ENCODE peak calls at places on chromosomes 4 and X, in eight cellular contexts. One of them, this sample, is unnamed.

GRCh38 chrX:19512961-19513360 is 2.3 kb downstream of the MAP3K15 start:
- DNase-seq in progenitor cell of endocrine pancreas: no peak
- DNase-seq in brain microvascular endothelial cell: no peak
- DNase-seq in neural crest cell: no peak
- DNase-seq in stimulated activated CD8-positive, alpha-beta memory T cell treated with anti-CD3 and anti-CD28 coated beads, Interleukin-12 subunit alpha, Interleukin-12 subunit beta, amount 100 ng/mL, for 1 hour: no peak
- DNase-seq in COR-L47: no peak
- DNase-seq in retina: no peak
- DNase-seq in A172: no peak
- DNase-seq in this sample: no peak

GRCh38 chr4:139754913-139755312 is 89.3 kb downstream of the MGST2 start:
- DNase-seq in progenitor cell of endocrine pancreas: no peak
- DNase-seq in brain microvascular endothelial cell: no peak
- DNase-seq in neural crest cell: no peak
- DNase-seq in stimulated activated CD8-positive, alpha-beta memory T cell treated with anti-CD3 and anti-CD28 coated beads, Interleukin-12 subunit alpha, Interleukin-12 subunit beta, amount 100 ng/mL, for 1 hour: no peak
- DNase-seq in COR-L47: no peak
- DNase-seq in retina: no peak
- DNase-seq in A172: no peak
- DNase-seq in this sample: no peak

GRCh38 chr4:83071116-83071515 is 36.1 kb downstream of the COPS4 start:
- DNase-seq in progenitor cell of endocrine pancreas: no peak
- DNase-seq in brain microvascular endothelial cell: no peak
- DNase-seq in neural crest cell: no peak
- DNase-seq in stimulated activated CD8-positive, alpha-beta memory T cell treated with anti-CD3 and anti-CD28 coated beads, Interleukin-12 subunit alpha, Interleukin-12 subunit beta, amount 100 ng/mL, for 1 hour: no peak
- DNase-seq in COR-L47: no peak
- DNase-seq in retina: no peak
- DNase-seq in A172: peak
- DNase-seq in this sample: no peak

GRCh38 chrX:7270018-7270417 is 122.1 kb upstream of the PUDP start:
- DNase-seq in progenitor cell of endocrine pancreas: no peak
- DNase-seq in brain microvascular endothelial cell: no peak
- DNase-seq in neural crest cell: no peak
- DNase-seq in stimulated activated CD8-positive, alpha-beta memory T cell treated with anti-CD3 and anti-CD28 coated beads, Interleukin-12 subunit alpha, Interleukin-12 subunit beta, amount 100 ng/mL, for 1 hour: no peak
- DNase-seq in COR-L47: no peak
- DNase-seq in retina: no peak
- DNase-seq in A172: no peak
- DNase-seq in this sample: no peak

GRCh38 chrX:77275392-77275791 is 171.8 kb upstream of the FGF16 start:
- DNase-seq in progenitor cell of endocrine pancreas: no peak
- DNase-seq in brain microvascular endothelial cell: peak
- DNase-seq in neural crest cell: no peak
- DNase-seq in stimulated activated CD8-positive, alpha-beta memory T cell treated with anti-CD3 and anti-CD28 coated beads, Interleukin-12 subunit alpha, Interleukin-12 subunit beta, amount 100 ng/mL, for 1 hour: no peak
- DNase-seq in COR-L47: no peak
- DNase-seq in retina: no peak
- DNase-seq in A172: peak
- DNase-seq in this sample: no peak

GRCh38 chr4:76354517-76355473 is 48.3 kb downstream of the STBD1 start:
- DNase-seq in progenitor cell of endocrine pancreas: no peak
- DNase-seq in brain microvascular endothelial cell: no peak
- DNase-seq in neural crest cell: no peak
- DNase-seq in stimulated activated CD8-positive, alpha-beta memory T cell treated with anti-CD3 and anti-CD28 coated beads, Interleukin-12 subunit alpha, Interleukin-12 subunit beta, amount 100 ng/mL, for 1 hour: no peak
- DNase-seq in COR-L47: no peak
- DNase-seq in retina: no peak
- DNase-seq in A172: no peak
- DNase-seq in this sample: peak

GRCh38 chr4:188854451-188854850 is 715.2 kb downstream of the TRIML1 start:
- DNase-seq in progenitor cell of endocrine pancreas: no peak
- DNase-seq in brain microvascular endothelial cell: no peak
- DNase-seq in neural crest cell: no peak
- DNase-seq in stimulated activated CD8-positive, alpha-beta memory T cell treated with anti-CD3 and anti-CD28 coated beads, Interleukin-12 subunit alpha, Interleukin-12 subunit beta, amount 100 ng/mL, for 1 hour: no peak
- DNase-seq in COR-L47: no peak
- DNase-seq in retina: no peak
- DNase-seq in A172: peak
- DNase-seq in this sample: no peak

GRCh38 chr4:98394134-98394533 is 132.9 kb downstream of the RAP1GDS1 start:
- DNase-seq in progenitor cell of endocrine pancreas: no peak
- DNase-seq in brain microvascular endothelial cell: no peak
- DNase-seq in neural crest cell: no peak
- DNase-seq in stimulated activated CD8-positive, alpha-beta memory T cell treated with anti-CD3 and anti-CD28 coated beads, Interleukin-12 subunit alpha, Interleukin-12 subunit beta, amount 100 ng/mL, for 1 hour: no peak
- DNase-seq in COR-L47: no peak
- DNase-seq in retina: no peak
- DNase-seq in A172: no peak
- DNase-seq in this sample: no peak

GRCh38 chr4:188198980-188199792 is 59.9 kb downstream of the TRIML1 start:
- DNase-seq in progenitor cell of endocrine pancreas: no peak
- DNase-seq in brain microvascular endothelial cell: no peak
- DNase-seq in neural crest cell: no peak
- DNase-seq in stimulated activated CD8-positive, alpha-beta memory T cell treated with anti-CD3 and anti-CD28 coated beads, Interleukin-12 subunit alpha, Interleukin-12 subunit beta, amount 100 ng/mL, for 1 hour: no peak
- DNase-seq in COR-L47: no peak
- DNase-seq in retina: no peak
- DNase-seq in A172: no peak
- DNase-seq in this sample: no peak

GRCh38 chr4:33696586-33696985 is 2547.7 kb downstream of the ARAP2 start:
- DNase-seq in progenitor cell of endocrine pancreas: no peak
- DNase-seq in brain microvascular endothelial cell: no peak
- DNase-seq in neural crest cell: no peak
- DNase-seq in stimulated activated CD8-positive, alpha-beta memory T cell treated with anti-CD3 and anti-CD28 coated beads, Interleukin-12 subunit alpha, Interleukin-12 subunit beta, amount 100 ng/mL, for 1 hour: no peak
- DNase-seq in COR-L47: no peak
- DNase-seq in retina: no peak
- DNase-seq in A172: peak
- DNase-seq in this sample: no peak

GRCh38 chr4:87409420-87409939 is 12.9 kb upstream of the NUDT9 start:
- DNase-seq in progenitor cell of endocrine pancreas: no peak
- DNase-seq in brain microvascular endothelial cell: no peak
- DNase-seq in neural crest cell: no peak
- DNase-seq in stimulated activated CD8-positive, alpha-beta memory T cell treated with anti-CD3 and anti-CD28 coated beads, Interleukin-12 subunit alpha, Interleukin-12 subunit beta, amount 100 ng/mL, for 1 hour: no peak
- DNase-seq in COR-L47: no peak
- DNase-seq in retina: no peak
- DNase-seq in A172: no peak
- DNase-seq in this sample: no peak

GRCh38 chrX:20063153-20063552 is 53.6 kb downstream of the MAP7D2 start:
- DNase-seq in progenitor cell of endocrine pancreas: no peak
- DNase-seq in brain microvascular endothelial cell: no peak
- DNase-seq in neural crest cell: no peak
- DNase-seq in stimulated activated CD8-positive, alpha-beta memory T cell treated with anti-CD3 and anti-CD28 coated beads, Interleukin-12 subunit alpha, Interleukin-12 subunit beta, amount 100 ng/mL, for 1 hour: no peak
- DNase-seq in COR-L47: no peak
- DNase-seq in retina: no peak
- DNase-seq in A172: no peak
- DNase-seq in this sample: no peak

GRCh38 chrX:131752493-131753198 is 208.8 kb downstream of the OR13H1 start:
- DNase-seq in progenitor cell of endocrine pancreas: no peak
- DNase-seq in brain microvascular endothelial cell: peak
- DNase-seq in neural crest cell: no peak
- DNase-seq in stimulated activated CD8-positive, alpha-beta memory T cell treated with anti-CD3 and anti-CD28 coated beads, Interleukin-12 subunit alpha, Interleukin-12 subunit beta, amount 100 ng/mL, for 1 hour: no peak
- DNase-seq in COR-L47: no peak
- DNase-seq in retina: peak
- DNase-seq in A172: no peak
- DNase-seq in this sample: peak

GRCh38 chr4:168737441-168738176 is 240.8 kb downstream of the PALLD start:
- DNase-seq in progenitor cell of endocrine pancreas: no peak
- DNase-seq in brain microvascular endothelial cell: no peak
- DNase-seq in neural crest cell: no peak
- DNase-seq in stimulated activated CD8-positive, alpha-beta memory T cell treated with anti-CD3 and anti-CD28 coated beads, Interleukin-12 subunit alpha, Interleukin-12 subunit beta, amount 100 ng/mL, for 1 hour: no peak
- DNase-seq in COR-L47: no peak
- DNase-seq in retina: no peak
- DNase-seq in A172: no peak
- DNase-seq in this sample: no peak

GRCh38 chr4:150849016-150849415 is 166.1 kb downstream of the LRBA start:
- DNase-seq in progenitor cell of endocrine pancreas: no peak
- DNase-seq in brain microvascular endothelial cell: no peak
- DNase-seq in neural crest cell: no peak
- DNase-seq in stimulated activated CD8-positive, alpha-beta memory T cell treated with anti-CD3 and anti-CD28 coated beads, Interleukin-12 subunit alpha, Interleukin-12 subunit beta, amount 100 ng/mL, for 1 hour: no peak
- DNase-seq in COR-L47: no peak
- DNase-seq in retina: no peak
- DNase-seq in A172: peak
- DNase-seq in this sample: no peak

GRCh38 chr4:140374130-140374477 is 658 bp downstream of the SCOC start:
- DNase-seq in progenitor cell of endocrine pancreas: no peak
- DNase-seq in brain microvascular endothelial cell: no peak
- DNase-seq in neural crest cell: no peak
- DNase-seq in stimulated activated CD8-positive, alpha-beta memory T cell treated with anti-CD3 and anti-CD28 coated beads, Interleukin-12 subunit alpha, Interleukin-12 subunit beta, amount 100 ng/mL, for 1 hour: no peak
- DNase-seq in COR-L47: no peak
- DNase-seq in retina: no peak
- DNase-seq in A172: no peak
- DNase-seq in this sample: peak

GRCh38 chr4:113784497-113785254 is 23.1 kb upstream of the CAMK2D start:
- DNase-seq in progenitor cell of endocrine pancreas: no peak
- DNase-seq in brain microvascular endothelial cell: peak
- DNase-seq in neural crest cell: no peak
- DNase-seq in stimulated activated CD8-positive, alpha-beta memory T cell treated with anti-CD3 and anti-CD28 coated beads, Interleukin-12 subunit alpha, Interleukin-12 subunit beta, amount 100 ng/mL, for 1 hour: no peak
- DNase-seq in COR-L47: no peak
- DNase-seq in retina: no peak
- DNase-seq in A172: peak
- DNase-seq in this sample: no peak

GRCh38 chrX:11447418-11447817 is 154.2 kb downstream of the AMELX start:
- DNase-seq in progenitor cell of endocrine pancreas: no peak
- DNase-seq in brain microvascular endothelial cell: no peak
- DNase-seq in neural crest cell: no peak
- DNase-seq in stimulated activated CD8-positive, alpha-beta memory T cell treated with anti-CD3 and anti-CD28 coated beads, Interleukin-12 subunit alpha, Interleukin-12 subunit beta, amount 100 ng/mL, for 1 hour: no peak
- DNase-seq in COR-L47: no peak
- DNase-seq in retina: no peak
- DNase-seq in A172: no peak
- DNase-seq in this sample: no peak

GRCh38 chr4:665381-665750 is 8.7 kb downstream of the ATP5ME start:
- DNase-seq in progenitor cell of endocrine pancreas: no peak
- DNase-seq in brain microvascular endothelial cell: no peak
- DNase-seq in neural crest cell: no peak
- DNase-seq in stimulated activated CD8-positive, alpha-beta memory T cell treated with anti-CD3 and anti-CD28 coated beads, Interleukin-12 subunit alpha, Interleukin-12 subunit beta, amount 100 ng/mL, for 1 hour: no peak
- DNase-seq in COR-L47: no peak
- DNase-seq in retina: no peak
- DNase-seq in A172: no peak
- DNase-seq in this sample: no peak

GRCh38 chr4:128591482-128591881 is 218.0 kb upstream of the JADE1 start:
- DNase-seq in progenitor cell of endocrine pancreas: no peak
- DNase-seq in brain microvascular endothelial cell: no peak
- DNase-seq in neural crest cell: no peak
- DNase-seq in stimulated activated CD8-positive, alpha-beta memory T cell treated with anti-CD3 and anti-CD28 coated beads, Interleukin-12 subunit alpha, Interleukin-12 subunit beta, amount 100 ng/mL, for 1 hour: no peak
- DNase-seq in COR-L47: no peak
- DNase-seq in retina: no peak
- DNase-seq in A172: no peak
- DNase-seq in this sample: no peak

GRCh38 chr4:48047421-48047844 is 30.9 kb downstream of the NIPAL1 start:
- DNase-seq in progenitor cell of endocrine pancreas: no peak
- DNase-seq in brain microvascular endothelial cell: no peak
- DNase-seq in neural crest cell: no peak
- DNase-seq in stimulated activated CD8-positive, alpha-beta memory T cell treated with anti-CD3 and anti-CD28 coated beads, Interleukin-12 subunit alpha, Interleukin-12 subunit beta, amount 100 ng/mL, for 1 hour: peak
- DNase-seq in COR-L47: no peak
- DNase-seq in retina: no peak
- DNase-seq in A172: no peak
- DNase-seq in this sample: peak

GRCh38 chr4:176150704-176151103 is 44.7 kb downstream of the SPATA4 start:
- DNase-seq in progenitor cell of endocrine pancreas: no peak
- DNase-seq in brain microvascular endothelial cell: no peak
- DNase-seq in neural crest cell: no peak
- DNase-seq in stimulated activated CD8-positive, alpha-beta memory T cell treated with anti-CD3 and anti-CD28 coated beads, Interleukin-12 subunit alpha, Interleukin-12 subunit beta, amount 100 ng/mL, for 1 hour: no peak
- DNase-seq in COR-L47: no peak
- DNase-seq in retina: no peak
- DNase-seq in A172: no peak
- DNase-seq in this sample: no peak

GRCh38 chr4:52659016-52659721 is at the start of gene USP46:
- DNase-seq in progenitor cell of endocrine pancreas: peak
- DNase-seq in brain microvascular endothelial cell: peak
- DNase-seq in neural crest cell: peak
- DNase-seq in stimulated activated CD8-positive, alpha-beta memory T cell treated with anti-CD3 and anti-CD28 coated beads, Interleukin-12 subunit alpha, Interleukin-12 subunit beta, amount 100 ng/mL, for 1 hour: peak
- DNase-seq in COR-L47: peak
- DNase-seq in retina: peak
- DNase-seq in A172: peak
- DNase-seq in this sample: peak

GRCh38 chr4:65066106-65066505 is 604.2 kb downstream of the EPHA5 start:
- DNase-seq in progenitor cell of endocrine pancreas: no peak
- DNase-seq in brain microvascular endothelial cell: no peak
- DNase-seq in neural crest cell: no peak
- DNase-seq in stimulated activated CD8-positive, alpha-beta memory T cell treated with anti-CD3 and anti-CD28 coated beads, Interleukin-12 subunit alpha, Interleukin-12 subunit beta, amount 100 ng/mL, for 1 hour: no peak
- DNase-seq in COR-L47: no peak
- DNase-seq in retina: no peak
- DNase-seq in A172: no peak
- DNase-seq in this sample: no peak

GRCh38 chrX:83508006-83508405 is at the start of gene POU3F4:
- DNase-seq in progenitor cell of endocrine pancreas: peak
- DNase-seq in brain microvascular endothelial cell: no peak
- DNase-seq in neural crest cell: peak
- DNase-seq in stimulated activated CD8-positive, alpha-beta memory T cell treated with anti-CD3 and anti-CD28 coated beads, Interleukin-12 subunit alpha, Interleukin-12 subunit beta, amount 100 ng/mL, for 1 hour: no peak
- DNase-seq in COR-L47: no peak
- DNase-seq in retina: peak
- DNase-seq in A172: no peak
- DNase-seq in this sample: no peak

GRCh38 chr4:24646777-24647460 is 62.6 kb upstream of the DHX15 start:
- DNase-seq in progenitor cell of endocrine pancreas: no peak
- DNase-seq in brain microvascular endothelial cell: no peak
- DNase-seq in neural crest cell: no peak
- DNase-seq in stimulated activated CD8-positive, alpha-beta memory T cell treated with anti-CD3 and anti-CD28 coated beads, Interleukin-12 subunit alpha, Interleukin-12 subunit beta, amount 100 ng/mL, for 1 hour: no peak
- DNase-seq in COR-L47: no peak
- DNase-seq in retina: no peak
- DNase-seq in A172: no peak
- DNase-seq in this sample: no peak

GRCh38 chrX:120365320-120365719 is 3.4 kb downstream of the ATP1B4 start:
- DNase-seq in progenitor cell of endocrine pancreas: peak
- DNase-seq in brain microvascular endothelial cell: no peak
- DNase-seq in neural crest cell: no peak
- DNase-seq in stimulated activated CD8-positive, alpha-beta memory T cell treated with anti-CD3 and anti-CD28 coated beads, Interleukin-12 subunit alpha, Interleukin-12 subunit beta, amount 100 ng/mL, for 1 hour: peak
- DNase-seq in COR-L47: peak
- DNase-seq in retina: peak
- DNase-seq in A172: peak
- DNase-seq in this sample: peak

GRCh38 chr4:76993787-76994641 is 44.5 kb downstream of the SEPTIN11 start:
- DNase-seq in progenitor cell of endocrine pancreas: no peak
- DNase-seq in brain microvascular endothelial cell: no peak
- DNase-seq in neural crest cell: no peak
- DNase-seq in stimulated activated CD8-positive, alpha-beta memory T cell treated with anti-CD3 and anti-CD28 coated beads, Interleukin-12 subunit alpha, Interleukin-12 subunit beta, amount 100 ng/mL, for 1 hour: peak
- DNase-seq in COR-L47: no peak
- DNase-seq in retina: no peak
- DNase-seq in A172: no peak
- DNase-seq in this sample: peak

GRCh38 chr4:94523617-94524016 is 71.9 kb downstream of the PDLIM5 start:
- DNase-seq in progenitor cell of endocrine pancreas: no peak
- DNase-seq in brain microvascular endothelial cell: peak
- DNase-seq in neural crest cell: no peak
- DNase-seq in stimulated activated CD8-positive, alpha-beta memory T cell treated with anti-CD3 and anti-CD28 coated beads, Interleukin-12 subunit alpha, Interleukin-12 subunit beta, amount 100 ng/mL, for 1 hour: no peak
- DNase-seq in COR-L47: no peak
- DNase-seq in retina: no peak
- DNase-seq in A172: peak
- DNase-seq in this sample: no peak

GRCh38 chr4:3108211-3108610 is 33.7 kb downstream of the HTT start:
- DNase-seq in progenitor cell of endocrine pancreas: no peak
- DNase-seq in brain microvascular endothelial cell: no peak
- DNase-seq in neural crest cell: no peak
- DNase-seq in stimulated activated CD8-positive, alpha-beta memory T cell treated with anti-CD3 and anti-CD28 coated beads, Interleukin-12 subunit alpha, Interleukin-12 subunit beta, amount 100 ng/mL, for 1 hour: no peak
- DNase-seq in COR-L47: no peak
- DNase-seq in retina: no peak
- DNase-seq in A172: no peak
- DNase-seq in this sample: no peak

GRCh38 chr4:174071591-174071990 is 211.9 kb downstream of the FBXO8 start:
- DNase-seq in progenitor cell of endocrine pancreas: no peak
- DNase-seq in brain microvascular endothelial cell: no peak
- DNase-seq in neural crest cell: no peak
- DNase-seq in stimulated activated CD8-positive, alpha-beta memory T cell treated with anti-CD3 and anti-CD28 coated beads, Interleukin-12 subunit alpha, Interleukin-12 subunit beta, amount 100 ng/mL, for 1 hour: no peak
- DNase-seq in COR-L47: no peak
- DNase-seq in retina: no peak
- DNase-seq in A172: no peak
- DNase-seq in this sample: no peak

GRCh38 chrX:20128678-20129077 is 12.0 kb upstream of the MAP7D2 start:
- DNase-seq in progenitor cell of endocrine pancreas: no peak
- DNase-seq in brain microvascular endothelial cell: no peak
- DNase-seq in neural crest cell: no peak
- DNase-seq in stimulated activated CD8-positive, alpha-beta memory T cell treated with anti-CD3 and anti-CD28 coated beads, Interleukin-12 subunit alpha, Interleukin-12 subunit beta, amount 100 ng/mL, for 1 hour: no peak
- DNase-seq in COR-L47: no peak
- DNase-seq in retina: no peak
- DNase-seq in A172: peak
- DNase-seq in this sample: no peak

GRCh38 chr4:41935652-41936021 is 408 bp downstream of the TMEM33 start:
- DNase-seq in progenitor cell of endocrine pancreas: no peak
- DNase-seq in brain microvascular endothelial cell: no peak
- DNase-seq in neural crest cell: no peak
- DNase-seq in stimulated activated CD8-positive, alpha-beta memory T cell treated with anti-CD3 and anti-CD28 coated beads, Interleukin-12 subunit alpha, Interleukin-12 subunit beta, amount 100 ng/mL, for 1 hour: no peak
- DNase-seq in COR-L47: no peak
- DNase-seq in retina: no peak
- DNase-seq in A172: no peak
- DNase-seq in this sample: no peak

GRCh38 chr4:38326499-38326898 is 337.5 kb upstream of the KLF3 start:
- DNase-seq in progenitor cell of endocrine pancreas: no peak
- DNase-seq in brain microvascular endothelial cell: no peak
- DNase-seq in neural crest cell: no peak
- DNase-seq in stimulated activated CD8-positive, alpha-beta memory T cell treated with anti-CD3 and anti-CD28 coated beads, Interleukin-12 subunit alpha, Interleukin-12 subunit beta, amount 100 ng/mL, for 1 hour: no peak
- DNase-seq in COR-L47: no peak
- DNase-seq in retina: no peak
- DNase-seq in A172: no peak
- DNase-seq in this sample: no peak

This sample was measured in immature natural killer cell.